ENCODE peak calls at places on chromosomes 6 and 20, in four cellular contexts. One of them, this sample, is unnamed.

GRCh38 chr20:52536841-52537400 is 345.3 kb upstream of the ZFP64 start:
- DNase-seq in PC-3: no peak
- DNase-seq in hepatocyte: no peak
- DNase-seq in GM23248: peak; percentile 18
- DNase-seq in this sample: no peak

GRCh38 chr6:11096109-11096508 is 2.5 kb downstream of the SMIM13 start:
- DNase-seq in GM23248: peak; percentile 41
- DNase-seq in hepatocyte: peak; percentile 66
- DNase-seq in PC-3: peak; percentile 32
- DNase-seq in this sample: peak; percentile 86

GRCh38 chr6:30002871-30003270 is 58.2 kb upstream of the POLR1H start:
- DNase-seq in hepatocyte: no peak
- DNase-seq in PC-3: peak; percentile 69
- DNase-seq in GM23248: peak; percentile 79
- DNase-seq in this sample: no peak

GRCh38 chr6:1267790-1268762 is 43.8 kb upstream of the FOXQ1 start:
- DNase-seq in GM23248: no peak
- DNase-seq in hepatocyte: peak; percentile 53
- DNase-seq in PC-3: no peak
- DNase-seq in this sample: no peak

GRCh38 chr6:33815854-33816253 is 12.1 kb upstream of the MLN start:
- DNase-seq in hepatocyte: no peak
- DNase-seq in GM23248: peak; percentile 29
- DNase-seq in PC-3: peak; percentile 36
- DNase-seq in this sample: peak; percentile 68

GRCh38 chr6:128641701-128642100 is 121.3 kb upstream of the PTPRK start:
- DNase-seq in PC-3: no peak
- DNase-seq in GM23248: peak; percentile 45
- DNase-seq in hepatocyte: no peak
- DNase-seq in this sample: no peak

GRCh38 chr6:130970839-130971410 is 92.1 kb downstream of the EPB41L2 start:
- DNase-seq in GM23248: no peak
- DNase-seq in hepatocyte: no peak
- DNase-seq in PC-3: no peak
- DNase-seq in this sample: no peak

GRCh38 chr20:13739726-13740649 is 44.7 kb downstream of the ESF1 start:
- DNase-seq in hepatocyte: no peak
- DNase-seq in GM23248: no peak
- DNase-seq in PC-3: no peak
- DNase-seq in this sample: no peak

GRCh38 chr6:20661721-20662120 is 127.5 kb downstream of the CDKAL1 start:
- DNase-seq in PC-3: no peak
- DNase-seq in hepatocyte: no peak
- DNase-seq in GM23248: peak; percentile 3
- DNase-seq in this sample: peak; percentile 81

GRCh38 chr6:160128879-160129516 is 7.4 kb downstream of the SLC22A1 start:
- DNase-seq in PC-3: no peak
- DNase-seq in GM23248: no peak
- DNase-seq in hepatocyte: no peak
- DNase-seq in this sample: no peak

GRCh38 chr20:47749367-47749766 is 35.9 kb downstream of the SULF2 start:
- DNase-seq in hepatocyte: no peak
- DNase-seq in GM23248: no peak
- DNase-seq in PC-3: no peak
- DNase-seq in this sample: no peak

GRCh38 chr6:130520235-130520634 is 154.4 kb downstream of the TMEM200A start:
- DNase-seq in hepatocyte: no peak
- DNase-seq in GM23248: peak; percentile 63
- DNase-seq in PC-3: peak; percentile 35
- DNase-seq in this sample: peak; percentile 22

GRCh38 chr6:56570434-56571359 is 72.0 kb downstream of the DST start:
- DNase-seq in hepatocyte: peak; percentile 30
- DNase-seq in PC-3: peak; percentile 60
- DNase-seq in GM23248: peak; percentile 55
- DNase-seq in this sample: peak; percentile 56

GRCh38 chr6:31470801-31471200 is 27.1 kb upstream of the MICB start:
- DNase-seq in GM23248: no peak
- DNase-seq in hepatocyte: no peak
- DNase-seq in PC-3: no peak
- DNase-seq in this sample: no peak

GRCh38 chr6:110039996-110040383 is 61.9 kb downstream of the GPR6 start:
- DNase-seq in GM23248: peak; percentile 11
- DNase-seq in PC-3: peak; percentile 59
- DNase-seq in hepatocyte: peak; percentile 71
- DNase-seq in this sample: peak; percentile 71

GRCh38 chr20:26308961-26309360 is 612.3 kb upstream of the ZNF337 start:
- DNase-seq in GM23248: no peak
- DNase-seq in PC-3: no peak
- DNase-seq in hepatocyte: no peak
- DNase-seq in this sample: no peak
- TF ChIP-seq EZH2 in GM23248: no peak
- TF ChIP-seq EZH2 in PC-3: no peak
- TF ChIP-seq EZH2 in hepatocyte: no peak
- TF ChIP-seq EZH2 in this sample: no peak

GRCh38 chr20:45967551-45968080 is 4.4 kb downstream of the ZNF335 start:
- DNase-seq in PC-3: no peak
- DNase-seq in hepatocyte: no peak
- DNase-seq in GM23248: no peak
- DNase-seq in this sample: no peak

GRCh38 chr20:45969712-45970634 is 2.0 kb downstream of the ZNF335 start:
- DNase-seq in GM23248: peak; percentile 85
- DNase-seq in hepatocyte: peak; percentile 70
- DNase-seq in PC-3: peak; percentile 78
- DNase-seq in this sample: peak; percentile 89

GRCh38 chr20:45970646-45971424 is 1.2 kb downstream of the ZNF335 start:
- DNase-seq in hepatocyte: peak; percentile 44
- DNase-seq in GM23248: peak; percentile 75
- DNase-seq in PC-3: no peak
- DNase-seq in this sample: no peak

GRCh38 chr20:45968801-45969711 is 2.9 kb downstream of the ZNF335 start:
- DNase-seq in GM23248: peak; percentile 87
- DNase-seq in hepatocyte: no peak
- DNase-seq in PC-3: no peak
- DNase-seq in this sample: no peak

GRCh38 chr20:45968081-45968671 is 3.8 kb downstream of the ZNF335 start:
- DNase-seq in GM23248: peak; percentile 55
- DNase-seq in hepatocyte: no peak
- DNase-seq in PC-3: no peak
- DNase-seq in this sample: no peak
- H3K36me3 ChIP-seq in GM23248: peaks cover 24% of the 10 kb centered on the region
- H3K36me3 ChIP-seq in hepatocyte: no peaks in the 10 kb centered on the region
- H3K36me3 ChIP-seq in PC-3: peaks cover 50% of the 10 kb centered on the region
- H3K36me3 ChIP-seq in this sample: peaks cover 59% of the 10 kb centered on the region

GRCh38 chr6:44270526-44271405 is 516 bp downstream of the TMEM151B start:
- DNase-seq in PC-3: no peak
- DNase-seq in hepatocyte: peak; percentile 55
- DNase-seq in GM23248: no peak
- DNase-seq in this sample: no peak

GRCh38 chr6:44269921-44270525 is at the start of gene TMEM151B:
- DNase-seq in PC-3: no peak
- DNase-seq in hepatocyte: no peak
- DNase-seq in GM23248: no peak
- DNase-seq in this sample: peak; percentile 27

GRCh38 chr6:44271914-44272313 is 1.7 kb downstream of the TMEM151B start:
- DNase-seq in PC-3: no peak
- DNase-seq in hepatocyte: no peak
- DNase-seq in GM23248: no peak
- DNase-seq in this sample: no peak

GRCh38 chr6:44272529-44272928 is 2.3 kb downstream of the TMEM151B start:
- DNase-seq in hepatocyte: no peak
- DNase-seq in GM23248: no peak
- DNase-seq in PC-3: no peak
- DNase-seq in this sample: no peak

DNA sequence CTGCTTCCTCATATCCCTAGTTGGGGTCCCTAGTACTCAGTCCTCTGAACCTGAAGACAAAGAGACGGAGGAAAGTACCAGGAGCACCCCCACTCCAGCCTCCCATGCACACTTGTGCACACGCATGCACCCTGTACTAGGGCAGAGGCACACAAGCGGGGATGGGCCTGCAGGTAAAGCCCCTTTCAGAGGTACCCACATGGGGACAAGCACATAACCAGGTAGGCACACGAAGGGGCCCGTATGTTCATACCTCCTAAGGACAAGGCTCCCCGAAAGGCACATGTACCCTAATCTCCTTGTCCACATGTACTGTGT is 1.1 kb downstream of the TMEM151B start:
- DNase-seq in PC-3: no peak
- DNase-seq in hepatocyte: no peak
- DNase-seq in GM23248: no peak
- DNase-seq in this sample: no peak
- TF ChIP-seq EZH2 in PC-3: no peak
- TF ChIP-seq EZH2 in hepatocyte: no peak
- TF ChIP-seq EZH2 in GM23248: no peak
- TF ChIP-seq EZH2 in this sample: no peak

GRCh38 chr20:36895036-36895435 is 19.1 kb downstream of the TLDC2 start:
- DNase-seq in PC-3: no peak
- DNase-seq in hepatocyte: no peak
- DNase-seq in GM23248: no peak
- DNase-seq in this sample: no peak

GRCh38 chr20:36888880-36889516 is 13.1 kb downstream of the TLDC2 start:
- DNase-seq in GM23248: no peak
- DNase-seq in hepatocyte: no peak
- DNase-seq in PC-3: no peak
- DNase-seq in this sample: no peak

GRCh38 chr20:36890586-36890985 is 14.6 kb downstream of the TLDC2 start:
- DNase-seq in hepatocyte: no peak
- DNase-seq in GM23248: no peak
- DNase-seq in PC-3: no peak
- DNase-seq in this sample: no peak

GRCh38 chr20:36891211-36891610 is 15.3 kb downstream of the TLDC2 start:
- DNase-seq in hepatocyte: no peak
- DNase-seq in PC-3: no peak
- DNase-seq in GM23248: no peak
- DNase-seq in this sample: no peak

GRCh38 chr20:36893801-36894200 is 17.9 kb downstream of the TLDC2 start:
- DNase-seq in hepatocyte: no peak
- DNase-seq in GM23248: no peak
- DNase-seq in PC-3: no peak
- DNase-seq in this sample: no peak
- H3K36me3 ChIP-seq in hepatocyte: no peaks in the 10 kb centered on the region
- H3K36me3 ChIP-seq in GM23248: no peaks in the 10 kb centered on the region
- H3K36me3 ChIP-seq in PC-3: peaks cover 4% of the 10 kb centered on the region
- H3K36me3 ChIP-seq in this sample: no peaks in the 10 kb centered on the region